ENCODE peak calls at places on chromosomes 4 and X, in four cellular contexts. F, A, U and J are unnamed samples.

GRCh38 chr4:183961772-183962171 is 56.7 kb downstream of the STOX2 start:
- DNase-seq in F (no peak), A (no peak), U (no peak), J (no peak)

GRCh38 chrX:33339219-33339618 is 127.9 kb upstream of the DMD start:
- DNase-seq in F (no peak), A (no peak), U (no peak), J (no peak)

GRCh38 chr4:151953286-151953685 is 192.5 kb upstream of the GATB start:
- DNase-seq in F (no peak), A (no peak), U (no peak), J (no peak)

GRCh38 chr4:109294006-109294405 is 8.5 kb downstream of the COL25A1 start:
- DNase-seq in F (peak), A (peak), U (peak), J (peak)

GRCh38 chr4:139242511-139243051 is 37.4 kb downstream of the MGARP start:
- DNase-seq in F (no peak), A (no peak), U (no peak), J (no peak)

GRCh38 chr4:184288451-184289178 is 70.9 kb upstream of the ENPP6 start:
- DNase-seq in F (no peak), A (no peak), U (no peak), J (no peak)

GRCh38 chr4:94714761-94715160 is 43.0 kb upstream of the BMPR1B start:
- DNase-seq in F (no peak), A (no peak), U (no peak), J (no peak)

GRCh38 chr4:138263438-138263837 is 21.3 kb upstream of the SLC7A11 start:
- DNase-seq in F (no peak), A (no peak), U (no peak), J (no peak)

GRCh38 chr4:143337600-143338287 is 1.1 kb downstream of the GAB1 start:
- DNase-seq in F (no peak), A (no peak), U (peak), J (peak)

GRCh38 chr4:33126002-33126401 is 2405.8 kb downstream of the PCDH7 start:
- DNase-seq in F (no peak), A (no peak), U (no peak), J (no peak)

GRCh38 chr4:38784141-38784540 is 1.4 kb upstream of the TLR10 start:
- DNase-seq in F (no peak), A (no peak), U (no peak), J (no peak)

GRCh38 chrX:153816821-153817220 is 13.5 kb downstream of the PDZD4 start:
- DNase-seq in F (peak), A (no peak), U (no peak), J (no peak)

GRCh38 chr4:176195184-176195978 is at the start of gene SPATA4:
- DNase-seq in F (peak), A (peak), U (peak), J (peak)
- TF ChIP-seq ELF4 in F (no peak), A (peak), U (no peak), J (no peak)

GRCh38 chrX:119118780-119119395 is 8.7 kb downstream of the KIAA1210 start:
- DNase-seq in F (peak), A (peak), U (peak), J (peak)
- TF ChIP-seq ELF4 in F (no peak), A (no peak), U (no peak), J (no peak)

GRCh38 chr4:60682901-60683300 is 517.2 kb upstream of the ADGRL3 start:
- DNase-seq in F (no peak), A (no peak), U (no peak), J (no peak)
- TF ChIP-seq ELF4 in F (no peak), A (no peak), U (no peak), J (no peak)

GRCh38 chr4:23717528-23718248 is 172.2 kb downstream of the PPARGC1A start:
- DNase-seq in F (peak), A (peak), U (peak), J (no peak)
- TF ChIP-seq ELF4 in F (no peak), A (no peak), U (no peak), J (no peak)

DNA sequence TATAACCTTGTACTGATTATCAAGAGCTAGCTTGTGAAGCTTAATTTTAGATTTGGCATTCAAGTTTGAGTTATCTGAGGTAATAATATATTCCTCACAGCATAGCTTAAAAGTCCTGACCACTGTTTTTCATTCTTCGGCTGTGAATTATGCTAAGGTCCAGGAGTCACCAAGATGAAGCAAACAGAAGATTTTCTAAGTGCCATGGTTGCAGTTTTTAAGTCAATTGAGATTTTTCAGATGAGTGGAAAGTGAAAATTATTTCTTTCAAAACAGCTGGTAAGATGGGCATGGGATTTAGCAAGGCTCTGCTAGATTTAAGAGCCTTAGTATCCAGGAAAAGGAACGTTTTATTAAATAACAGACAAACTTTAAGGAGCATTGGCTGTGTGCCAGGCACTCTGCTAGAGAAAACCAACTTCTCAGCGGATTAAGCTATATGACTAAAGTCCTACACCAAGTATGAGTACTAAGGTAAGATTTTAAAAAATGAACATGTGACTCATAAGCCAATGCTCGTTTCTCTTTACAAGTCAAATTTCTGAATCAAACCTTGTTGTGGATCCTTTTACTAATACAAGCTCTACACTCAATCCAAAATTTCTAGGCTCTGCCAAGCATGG is 149.9 kb upstream of the IL15 start:
- DNase-seq in F (no peak), A (no peak), U (no peak), J (no peak)
- TF ChIP-seq ELF4 in F (no peak), A (no peak), U (no peak), J (no peak)

GRCh38 chrX:119667111-119667928 is 25.6 kb downstream of the SEPTIN6 start:
- DNase-seq in F (no peak), A (peak), U (no peak), J (peak)

GRCh38 chrX:119669424-119670037 is 23.4 kb downstream of the SEPTIN6 start:
- DNase-seq in F (no peak), A (no peak), U (peak), J (no peak)

GRCh38 chrX:119676949-119677653 is 15.9 kb downstream of the SEPTIN6 start:
- DNase-seq in F (no peak), A (no peak), U (no peak), J (no peak)

GRCh38 chrX:119673336-119673735 is 19.6 kb downstream of the SEPTIN6 start:
- DNase-seq in F (no peak), A (no peak), U (no peak), J (no peak)

GRCh38 chrX:119672252-119672825 is 20.6 kb downstream of the SEPTIN6 start:
- DNase-seq in F (no peak), A (no peak), U (peak), J (no peak)
- TF ChIP-seq ELF4 in F (no peak), A (no peak), U (no peak), J (no peak)

GRCh38 chrX:96480081-96480480 is 204.6 kb upstream of the DIAPH2 start:
- DNase-seq in F (no peak), A (no peak), U (no peak), J (no peak)

GRCh38 chrX:96474357-96475125 is 210.1 kb upstream of the DIAPH2 start:
- DNase-seq in F (no peak), A (no peak), U (no peak), J (no peak)
- TF ChIP-seq ELF4 in F (no peak), A (peak), U (no peak), J (no peak)

GRCh38 chr4:15953625-15954024 is 9.3 kb downstream of the FGFBP2 start:
- DNase-seq in F (no peak), A (no peak), U (no peak), J (no peak)

GRCh38 chr4:15951781-15952180 is 11.2 kb downstream of the FGFBP2 start:
- DNase-seq in F (no peak), A (no peak), U (no peak), J (no peak)

GRCh38 chr4:15956179-15956850 is 6.7 kb downstream of the FGFBP2 start:
- DNase-seq in F (peak), A (peak), U (peak), J (peak)

GRCh38 chr4:15958562-15958961 is 4.4 kb downstream of the FGFBP2 start:
- DNase-seq in F (no peak), A (no peak), U (no peak), J (no peak)

DNA sequence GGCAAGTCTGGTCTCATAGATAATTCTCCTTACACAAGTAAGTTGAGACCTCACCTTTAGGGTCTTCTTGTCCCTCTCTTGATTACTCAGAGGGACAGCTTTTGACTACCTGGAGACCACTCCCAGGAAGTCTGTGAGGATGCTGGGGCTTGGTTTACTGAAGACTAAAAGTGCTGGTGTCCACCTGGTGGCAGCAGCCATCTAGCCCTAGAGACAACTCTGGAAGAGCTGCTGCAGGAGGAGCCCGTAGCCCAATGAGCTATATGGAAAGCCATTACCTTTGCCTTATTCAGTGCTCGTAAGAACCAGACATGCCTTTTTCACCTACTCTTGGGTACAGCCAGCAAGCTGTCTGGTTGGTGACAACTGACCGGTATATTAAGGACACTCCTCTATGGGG is 7.3 kb downstream of the FGFBP2 start:
- DNase-seq in F (no peak), A (no peak), U (no peak), J (no peak)
- TF ChIP-seq ELF4 in F (no peak), A (no peak), U (no peak), J (no peak)